ENCODE peak calls at places on chromosomes 5 and 9, in six cellular contexts. D, Y, O, S, T and B are unnamed samples.

GRCh38 chr5:109531262-109531661 is 121.5 kb upstream of the PJA2 start:
- DNase-seq in O (no peak), D (no peak), T (no peak), S (no peak), Y (no peak), B (no peak)

GRCh38 chr5:16568875-16569580 is 47.8 kb downstream of the RETREG1 start:
- DNase-seq in Y (no peak), T (peak), D (no peak), S (peak), O (peak), B (no peak)

GRCh38 chr5:111572561-111572960 is 60.2 kb upstream of the STARD4 start:
- DNase-seq in T (no peak), D (no peak), O (no peak), S (no peak), Y (no peak), B (no peak)

GRCh38 chr5:139108056-139108811 is 89.9 kb downstream of the SIL1 start:
- DNase-seq in T (peak), D (no peak), S (peak), O (no peak), Y (no peak), B (no peak)

GRCh38 chr9:12133416-12133815 is 559.8 kb upstream of the TYRP1 start:
- DNase-seq in Y (no peak), O (no peak), S (no peak), T (no peak), D (no peak), B (no peak)

GRCh38 chr5:14767942-14768837 is 103.4 kb downstream of the ANKH start:
- DNase-seq in Y (no peak), D (no peak), S (no peak), O (peak), T (no peak), B (no peak)

GRCh38 chr5:176538985-176539384 is 1.8 kb upstream of the RNF44 start:
- DNase-seq in Y (no peak), O (no peak), D (no peak), T (no peak), S (no peak), B (no peak)

GRCh38 chr5:100840364-100840763 is 62.7 kb downstream of the ST8SIA4 start:
- DNase-seq in T (no peak), D (no peak), O (peak), Y (no peak), S (peak), B (no peak)

GRCh38 chr9:123753669-123754307 is 176.1 kb downstream of the DENND1A start:
- DNase-seq in D (no peak), O (peak), T (no peak), S (no peak), Y (no peak), B (no peak)

GRCh38 chr9:129343697-129344375 is 165.8 kb upstream of the IER5L start:
- DNase-seq in Y (peak), D (no peak), O (no peak), S (no peak), T (no peak), B (no peak)

GRCh38 chr9:5787759-5788329 is 45.1 kb downstream of the ERMP1 start:
- DNase-seq in S (no peak), D (no peak), Y (no peak), T (no peak), O (no peak), B (no peak)

GRCh38 chr5:54758038-54758437 is 227.4 kb downstream of the ESM1 start:
- DNase-seq in Y (no peak), S (peak), T (no peak), O (peak), D (no peak), B (no peak)

GRCh38 chr5:74490814-74491213 is 149.7 kb downstream of the ENC1 start:
- DNase-seq in O (peak), T (no peak), Y (no peak), S (no peak), D (no peak), B (no peak)

GRCh38 chr9:121107041-121107440 is 32.3 kb downstream of the CNTRL start:
- DNase-seq in D (no peak), T (no peak), O (peak), S (no peak), Y (no peak), B (no peak)

GRCh38 chr9:106885451-106885850 is 22.5 kb downstream of the ZNF462 start:
- DNase-seq in Y (no peak), D (no peak), O (peak), T (no peak), S (peak), B (peak)

GRCh38 chr9:93648836-93649235 is 72.5 kb downstream of the PHF2 start:
- DNase-seq in S (no peak), O (no peak), T (no peak), Y (no peak), D (no peak), B (no peak)

GRCh38 chr9:114957558-114957957 is 27.2 kb upstream of the TNFSF8 start:
- DNase-seq in T (no peak), Y (no peak), S (no peak), O (no peak), D (no peak), B (no peak)

GRCh38 chr9:97628668-97629067 is 4.5 kb downstream of the TSTD2 start:
- DNase-seq in O (no peak), D (no peak), Y (no peak), S (no peak), T (no peak), B (no peak)

GRCh38 chr5:123365163-123365562 is 58.0 kb downstream of the CEP120 start:
- DNase-seq in S (no peak), O (no peak), T (no peak), Y (no peak), D (no peak), B (no peak)

GRCh38 chr5:155897761-155898160 is 429.2 kb upstream of the SGCD start:
- DNase-seq in O (no peak), S (no peak), D (no peak), T (no peak), Y (no peak), B (no peak)

GRCh38 chr9:134049236-134049635 is 18.6 kb downstream of the BRD3 start:
- DNase-seq in T (peak), D (no peak), Y (peak), O (no peak), S (no peak), B (no peak)

GRCh38 chr9:77907581-77907980 is 124.0 kb downstream of the GNAQ start:
- DNase-seq in T (no peak), O (peak), D (no peak), Y (no peak), S (no peak), B (no peak)

GRCh38 chr5:124952079-124952478 is 205.6 kb upstream of the ZNF608 start:
- DNase-seq in T (no peak), Y (no peak), D (no peak), O (no peak), S (no peak), B (no peak)

GRCh38 chr5:39523821-39524220 is 99.0 kb upstream of the DAB2 start:
- DNase-seq in T (no peak), Y (no peak), D (no peak), O (peak), S (peak), B (no peak)

GRCh38 chr5:164651544-164651943 is 1146.1 kb downstream of the MAT2B start:
- DNase-seq in S (no peak), D (no peak), Y (no peak), O (no peak), T (no peak), B (no peak)

GRCh38 chr5:107501965-107502691 is 168.6 kb downstream of the EFNA5 start:
- DNase-seq in T (no peak), S (peak), D (no peak), Y (no peak), O (peak), B (no peak)

GRCh38 chr9:133440884-133441283 is 18.7 kb downstream of the ADAMTS13 start:
- DNase-seq in Y (no peak), O (peak), D (no peak), S (no peak), T (no peak), B (no peak)

GRCh38 chr5:53419247-53419646 is 61.2 kb upstream of the FST start:
- DNase-seq in S (peak), T (no peak), O (peak), Y (no peak), D (no peak), B (no peak)

GRCh38 chr9:116589392-116590354 is 97.4 kb upstream of the TRIM32 start:
- DNase-seq in O (peak), Y (no peak), T (no peak), D (no peak), S (peak), B (no peak)

GRCh38 chr9:93859431-93860215 is 95.5 kb downstream of the BARX1 start:
- DNase-seq in S (no peak), Y (no peak), O (no peak), D (no peak), T (no peak), B (no peak)

GRCh38 chr9:134636142-134636507 is 5.5 kb upstream of the COL5A1 start:
- DNase-seq in Y (peak), T (peak), S (no peak), D (no peak), O (no peak), B (no peak)

GRCh38 chr9:112081918-112082729 is 93.0 kb downstream of the SUSD1 start:
- DNase-seq in T (no peak), D (no peak), O (no peak), Y (no peak), S (no peak), B (no peak)

GRCh38 chr5:72387985-72388384 is 67.8 kb downstream of the PTCD2 start:
- DNase-seq in O (peak), T (no peak), Y (no peak), S (peak), D (no peak), B (no peak)

GRCh38 chr5:138354926-138355378 is 2.5 kb downstream of the KDM3B start:
- DNase-seq in O (peak), D (peak), T (no peak), S (peak), Y (no peak), B (peak)

GRCh38 chr5:17794201-17794600 is 159.9 kb downstream of the TAF11L14 start:
- DNase-seq in Y (no peak), T (no peak), S (no peak), D (no peak), O (peak), B (no peak)

GRCh38 chr9:10366171-10366779 is 246.5 kb downstream of the PTPRD start:
- DNase-seq in T (no peak), S (peak), Y (no peak), D (peak), O (peak), B (no peak)

GRCh38 chr5:138241688-138242547 is 28.8 kb upstream of the CDC23 start:
- DNase-seq in Y (peak), D (peak), S (no peak), O (no peak), T (peak), B (no peak)

GRCh38 chr9:96150324-96151023 is 151.5 kb downstream of the HSD17B3 start:
- DNase-seq in O (no peak), Y (no peak), T (no peak), S (no peak), D (no peak), B (no peak)

GRCh38 chr5:174247239-174247638 is 201.7 kb downstream of the NSG2 start:
- DNase-seq in Y (no peak), O (no peak), T (no peak), S (no peak), D (no peak), B (no peak)
- H3K4me3 ChIP-seq in Y (no peak), O (no peak), T (no peak), S (no peak), D (no peak), B (no peak)

GRCh38 chr5:140355551-140355950 is 4.4 kb upstream of the SLC4A9 start:
- DNase-seq in O (no peak), Y (no peak), S (no peak), T (no peak), D (no peak), B (no peak)

GRCh38 chr5:140360101-140360500 is at the start of gene SLC4A9:
- DNase-seq in D (no peak), Y (no peak), S (no peak), O (no peak), T (no peak), B (no peak)

GRCh38 chr5:140358738-140359310 is 1.2 kb upstream of the SLC4A9 start:
- DNase-seq in S (peak), T (no peak), Y (no peak), O (peak), D (peak), B (no peak)

GRCh38 chr5:140356878-140357730 is 2.9 kb upstream of the SLC4A9 start:
- DNase-seq in O (no peak), D (no peak), Y (no peak), T (no peak), S (no peak), B (no peak)

DNA sequence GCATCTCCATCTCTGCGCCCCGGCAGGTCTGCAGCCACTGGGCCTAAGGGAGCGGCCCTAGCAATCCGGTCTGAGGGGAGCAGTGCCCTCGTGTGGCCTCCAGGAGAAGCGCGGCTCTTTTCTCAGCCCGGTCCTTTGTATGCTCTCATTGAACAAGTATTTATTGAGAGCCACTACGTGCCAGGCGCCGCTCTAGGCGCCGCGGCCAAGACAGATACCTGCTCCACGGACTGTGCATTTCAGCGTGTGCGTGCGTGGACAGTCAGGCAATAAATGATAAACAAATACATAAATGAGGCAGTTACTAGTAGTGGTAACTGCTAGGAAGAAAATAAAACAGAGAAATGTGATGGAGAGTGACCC is 2.3 kb upstream of the SLC4A9 start:
- DNase-seq in D (peak), Y (peak), S (peak), T (peak), O (peak), B (no peak)
- H3K4me3 ChIP-seq in D (no peak), Y (peak), S (no peak), T (peak), O (no peak), B (peak)

DNA sequence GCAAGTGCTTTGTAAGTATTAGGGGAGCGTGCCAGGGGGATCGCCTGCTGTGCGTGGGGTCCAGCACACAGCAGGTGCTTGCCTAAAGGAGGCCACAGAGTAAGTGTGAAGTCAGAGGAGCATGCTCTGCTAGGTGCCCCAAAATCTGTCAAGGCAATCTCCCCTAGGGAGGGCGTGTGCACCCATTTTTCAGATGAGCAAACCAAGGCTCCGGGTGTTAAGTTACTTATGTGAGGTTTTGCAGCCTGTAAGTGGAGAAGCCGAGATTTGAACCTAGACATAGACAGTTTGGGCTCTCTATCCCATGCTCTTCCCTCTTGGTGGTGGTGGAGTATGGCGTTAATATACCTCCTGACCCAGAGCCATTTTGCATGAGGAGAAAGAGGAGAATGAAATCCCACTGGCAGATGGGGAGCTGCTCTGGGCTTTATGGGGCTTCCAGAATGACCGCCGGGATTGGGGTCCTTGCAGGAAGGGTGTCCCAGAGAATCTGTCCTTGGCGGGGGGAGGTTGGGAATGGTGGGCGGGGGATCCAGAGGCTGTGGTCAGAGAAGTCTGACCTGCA is 14.1 kb downstream of the NDST1 start:
- DNase-seq in D (no peak), S (no peak), Y (no peak), O (no peak), T (no peak), B (no peak)
- H3K4me3 ChIP-seq in D (no peak), S (no peak), Y (peak), O (no peak), T (no peak), B (no peak)

GRCh38 chr9:36765468-36766341 is 193.0 kb downstream of the MELK start:
- DNase-seq in S (peak), Y (peak), O (peak), T (peak), D (peak), B (no peak)

GRCh38 chr9:36765077-36765390 is 192.3 kb downstream of the MELK start:
- DNase-seq in T (no peak), Y (no peak), O (no peak), S (no peak), D (no peak), B (no peak)

GRCh38 chr9:36763778-36764177 is 191.1 kb downstream of the MELK start:
- DNase-seq in S (no peak), O (no peak), Y (no peak), T (no peak), D (no peak), B (no peak)

GRCh38 chr9:36762958-36763357 is 190.3 kb downstream of the MELK start:
- DNase-seq in D (no peak), T (no peak), O (no peak), Y (no peak), S (no peak), B (no peak)

DNA sequence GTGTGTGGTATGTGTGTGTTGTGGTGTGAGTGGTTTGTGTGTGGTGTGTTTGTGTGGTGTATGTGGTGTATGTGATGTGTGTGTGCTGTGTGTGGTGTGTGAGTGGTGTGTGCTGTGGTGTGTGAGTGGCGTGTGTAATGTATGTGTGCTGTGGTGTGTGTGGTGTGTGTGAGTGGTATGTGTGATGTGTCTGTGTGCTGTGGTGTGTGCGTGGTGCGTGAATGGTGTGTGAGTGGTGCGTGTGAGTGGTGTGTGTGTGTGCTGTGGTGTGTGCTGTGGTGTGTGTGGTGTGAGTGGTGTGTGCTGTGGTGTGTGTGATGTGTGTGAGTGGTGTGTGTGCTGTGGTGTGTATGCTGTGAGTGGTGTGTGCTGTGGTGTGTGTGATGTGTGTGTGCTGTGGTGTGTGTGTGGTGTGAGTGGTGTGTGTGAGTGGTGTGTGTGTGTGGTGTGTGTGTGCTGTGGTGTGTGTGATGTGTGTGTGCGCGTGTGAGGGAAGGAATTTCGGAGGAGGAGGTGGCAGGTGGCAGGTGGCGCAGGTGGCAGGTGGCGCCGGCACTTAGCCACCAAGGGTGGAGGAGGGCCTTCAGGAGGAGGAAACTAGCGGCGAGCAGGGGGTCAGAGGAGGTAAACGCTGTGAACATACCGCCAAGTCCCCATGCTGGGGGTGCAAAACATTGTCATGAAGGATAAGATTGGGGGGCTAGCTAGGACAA is 191.8 kb downstream of the MELK start:
- DNase-seq in T (no peak), S (no peak), O (no peak), Y (no peak), D (no peak), B (no peak)
- H3K4me3 ChIP-seq in T (no peak), S (no peak), O (no peak), Y (no peak), D (peak), B (no peak)

GRCh38 chr9:34370335-34370969 is 6.2 kb downstream of the MYORG start:
- DNase-seq in Y (no peak), O (no peak), D (no peak), T (no peak), S (no peak), B (no peak)

GRCh38 chr9:34371886-34372597 is 4.7 kb downstream of the MYORG start:
- DNase-seq in Y (no peak), S (no peak), T (no peak), O (no peak), D (no peak), B (no peak)

GRCh38 chr9:34373749-34374148 is 2.9 kb downstream of the MYORG start:
- DNase-seq in T (no peak), O (no peak), Y (no peak), S (no peak), D (no peak), B (no peak)

GRCh38 chr9:34372598-34373011 is 4.1 kb downstream of the MYORG start:
- DNase-seq in S (no peak), O (peak), Y (no peak), D (no peak), T (no peak), B (no peak)

DNA sequence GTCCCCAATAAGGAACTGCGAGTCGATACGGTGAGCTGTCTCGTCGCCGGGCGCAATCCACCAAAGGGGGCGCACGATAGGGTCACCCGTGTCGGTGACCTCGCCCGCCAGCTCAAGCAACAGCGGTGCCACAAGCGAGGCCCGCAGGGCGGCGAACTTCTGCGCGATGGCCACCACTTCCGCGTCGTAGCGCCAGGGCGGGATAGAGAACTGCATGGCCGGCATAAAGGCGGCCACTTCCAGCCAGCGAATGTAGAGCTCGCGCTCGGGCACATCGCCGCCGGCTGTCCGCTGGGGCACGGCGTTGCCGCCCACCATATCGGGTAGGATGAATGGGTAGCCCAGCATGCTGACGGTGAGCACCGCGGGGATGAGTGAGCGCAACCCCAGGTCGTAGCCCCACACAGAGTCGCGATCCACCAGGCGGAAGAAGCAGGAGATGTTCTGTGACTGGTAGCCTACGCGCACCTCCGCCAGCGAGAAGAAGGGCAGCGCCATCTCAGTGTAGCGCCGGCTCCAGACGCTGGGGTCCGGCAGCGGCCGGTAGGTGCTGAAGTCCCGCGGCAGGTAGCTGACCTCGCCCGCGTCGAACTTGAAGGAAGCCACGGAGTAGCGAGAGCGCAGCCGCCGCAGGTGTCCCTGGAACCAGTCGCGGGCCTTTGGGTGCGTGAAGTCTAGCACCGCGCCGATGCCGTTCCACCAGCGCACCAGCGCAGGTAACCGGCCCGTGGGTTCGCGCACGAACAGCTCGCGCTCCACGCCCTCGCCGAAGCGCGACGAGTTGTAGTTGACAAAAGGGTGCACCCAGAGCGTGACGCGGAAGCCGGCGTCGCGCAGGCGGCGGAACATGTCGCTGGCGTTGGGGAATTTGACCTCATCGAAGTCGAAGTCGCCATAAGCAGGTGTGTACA is 5.5 kb downstream of the MYORG start:
- DNase-seq in S (no peak), O (no peak), D (no peak), T (no peak), Y (no peak), B (no peak)
- H3K4me3 ChIP-seq in S (peak), O (no peak), D (peak), T (no peak), Y (peak), B (no peak)